ENCODE peak calls at places on chromosomes 4 and X, in five cellular contexts. Z is left ventricle myocardium inferior, K is iPS DF 6.9, I is neural progenitor cell, U is mucosa of descending colon. B is an unnamed sample.

GRCh38 chr4:40423735-40424134 is 88.6 kb downstream of the CHRNA9 start:
- DNase-seq in Z (no peak), K (no peak), I (no peak), U (no peak), B (no peak)

GRCh38 chr4:67106846-67107467 is 438.3 kb downstream of the CENPC start:
- DNase-seq in Z (no peak), K (no peak), I (peak; percentile 4), U (no peak), B (no peak)

GRCh38 chr4:111400736-111401135 is 744.5 kb upstream of the FAM241A start:
- DNase-seq in Z (no peak), K (no peak), I (no peak), U (no peak), B (no peak)

GRCh38 chr4:125316781-125317525 is 2.2 kb downstream of the FAT4 start:
- DNase-seq in Z (peak; percentile 40), K (no peak), I (peak; percentile 66), U (peak; percentile 22), B (peak; percentile 34)

GRCh38 chr4:52243367-52243766 is 192.3 kb downstream of the SPATA18 start:
- DNase-seq in Z (no peak), K (no peak), I (no peak), U (no peak), B (no peak)

GRCh38 chr4:98564847-98565246 is 93.6 kb downstream of the TSPAN5 start:
- DNase-seq in Z (no peak), K (no peak), I (peak; percentile 52), U (no peak), B (no peak)

GRCh38 chr4:147518846-147519767 is 38.2 kb downstream of the EDNRA start:
- DNase-seq in Z (no peak), K (peak; percentile 41), I (peak; percentile 77), U (peak; percentile 31), B (peak; percentile 56)

GRCh38 chr4:168832746-168833575 is 177.1 kb downstream of the CBR4 start:
- DNase-seq in Z (peak; percentile 61), K (no peak), I (peak; percentile 79), U (peak; percentile 50), B (peak; percentile 73)

GRCh38 chrX:17976955-17977354 is 115.9 kb upstream of the RAI2 start:
- DNase-seq in Z (no peak), K (no peak), I (no peak), U (no peak), B (no peak)

GRCh38 chr4:115664285-115664684 is 550.9 kb upstream of the NDST4 start:
- DNase-seq in Z (no peak), K (no peak), I (peak; percentile 67), U (no peak), B (no peak)

GRCh38 chrX:64536740-64537139 is 141.5 kb upstream of the MTMR8 start:
- DNase-seq in Z (no peak), K (no peak), I (no peak), U (no peak), B (no peak)

GRCh38 chr4:38860788-38861424 is 4.3 kb upstream of the TLR6 start:
- DNase-seq in Z (peak; percentile 19), K (peak; percentile 58), I (peak; percentile 89), U (no peak), B (no peak)

GRCh38 chr4:133865606-133866327 is 335.8 kb downstream of the PABPC4L start:
- DNase-seq in Z (no peak), K (no peak), I (peak; percentile 30), U (no peak), B (no peak)

GRCh38 chr4:6331018-6331417 is 61.4 kb downstream of the WFS1 start:
- DNase-seq in Z (no peak), K (no peak), I (no peak), U (no peak), B (no peak)

GRCh38 chr4:59484948-59485347 is 1715.2 kb upstream of the ADGRL3 start:
- DNase-seq in Z (no peak), K (no peak), I (no peak), U (no peak), B (no peak)

GRCh38 chrX:115410731-115411435 is 121.4 kb downstream of the LUZP4 start:
- DNase-seq in Z (no peak), K (no peak), I (no peak), U (no peak), B (no peak)

GRCh38 chrX:15299945-15300851 is 15.2 kb downstream of the ASB11 start:
- DNase-seq in Z (no peak), K (no peak), I (peak; percentile 8), U (no peak), B (no peak)

GRCh38 chr4:39635023-39635422 is 3.6 kb downstream of the SMIM14 start:
- DNase-seq in Z (no peak), K (no peak), I (no peak), U (no peak), B (no peak)

GRCh38 chrX:72306851-72307645 is 1.3 kb upstream of the CITED1 start:
- DNase-seq in Z (peak; percentile 46), K (no peak), I (peak; percentile 79), U (peak; percentile 72), B (peak; percentile 38)

GRCh38 chrX:150239946-150240642 is 123.0 kb upstream of the MAMLD1 start:
- DNase-seq in Z (no peak), K (no peak), I (no peak), U (no peak), B (no peak)

GRCh38 chr4:20428410-20429160 is 176.9 kb downstream of the SLIT2 start:
- DNase-seq in Z (no peak), K (no peak), I (peak; percentile 3), U (no peak), B (no peak)

GRCh38 chr4:52838729-52839722 is 23.1 kb upstream of the RASL11B start:
- DNase-seq in Z (no peak), K (no peak), I (no peak), U (no peak), B (peak; percentile 48)

GRCh38 chr4:68873218-68873502 is 57.4 kb downstream of the UGT2B10 start:
- DNase-seq in Z (no peak), K (no peak), I (no peak), U (no peak), B (no peak)

GRCh38 chr4:100095729-100096595 is 94.3 kb downstream of the DDIT4L start:
- DNase-seq in Z (peak; percentile 52), K (peak; percentile 31), I (peak; percentile 77), U (peak; percentile 25), B (peak; percentile 60)

GRCh38 chr4:53321151-53321987 is 44.5 kb downstream of the SCFD2 start:
- DNase-seq in Z (no peak), K (no peak), I (no peak), U (no peak), B (no peak)

GRCh38 chr4:24599275-24599674 is 14.9 kb upstream of the DHX15 start:
- DNase-seq in Z (no peak), K (no peak), I (no peak), U (peak; percentile 41), B (no peak)

GRCh38 chr4:152640058-152640921 is 39.5 kb downstream of the TMEM154 start:
- DNase-seq in Z (no peak), K (no peak), I (peak; percentile 19), U (no peak), B (peak; percentile 21)

GRCh38 chrX:155086202-155086840 is 15.0 kb downstream of the BRCC3 start:
- DNase-seq in Z (no peak), K (peak; percentile 50), I (peak; percentile 66), U (peak; percentile 30), B (peak; percentile 29)

GRCh38 chr4:152536545-152537182 is 772 bp upstream of the FBXW7 start:
- DNase-seq in Z (no peak), K (no peak), I (peak; percentile 56), U (no peak), B (no peak)

GRCh38 chr4:73864365-73864764 is 4.8 kb upstream of the CXCL1 start:
- DNase-seq in Z (no peak), K (no peak), I (peak; percentile 36), U (no peak), B (no peak)

GRCh38 chr4:80239480-80239879 is 27.0 kb upstream of the FGF5 start:
- DNase-seq in Z (no peak), K (no peak), I (no peak), U (no peak), B (no peak)

GRCh38 chrX:19625612-19626011 is 110.3 kb upstream of the MAP3K15 start:
- DNase-seq in Z (no peak), K (no peak), I (no peak), U (no peak), B (no peak)

GRCh38 chrX:153723351-153724251 is 586 bp downstream of the BCAP31 start:
- DNase-seq in Z (no peak), K (no peak), I (peak; percentile 70), U (peak; percentile 71), B (peak; percentile 52)

GRCh38 chr4:184419976-184420375 is 54.4 kb downstream of the IRF2 start:
- DNase-seq in Z (no peak), K (no peak), I (no peak), U (no peak), B (no peak)
- H3K4me1 ChIP-seq in Z (peaks cover 78% of the 10 kb centered on the region), K (no peaks in the 10 kb centered on the region), I (peaks cover 13% of the 10 kb centered on the region), U (peaks cover 12% of the 10 kb centered on the region), B (peaks cover 15% of the 10 kb centered on the region)

GRCh38 chrX:11438767-11439166 is 145.6 kb downstream of the AMELX start:
- DNase-seq in Z (no peak), K (no peak), I (no peak), U (no peak), B (no peak)
- H3K4me1 ChIP-seq in Z (no peaks in the 10 kb centered on the region), K (no peaks in the 10 kb centered on the region), I (no peaks in the 10 kb centered on the region), U (no peaks in the 10 kb centered on the region), B (peaks cover 3% of the 10 kb centered on the region)

DNA sequence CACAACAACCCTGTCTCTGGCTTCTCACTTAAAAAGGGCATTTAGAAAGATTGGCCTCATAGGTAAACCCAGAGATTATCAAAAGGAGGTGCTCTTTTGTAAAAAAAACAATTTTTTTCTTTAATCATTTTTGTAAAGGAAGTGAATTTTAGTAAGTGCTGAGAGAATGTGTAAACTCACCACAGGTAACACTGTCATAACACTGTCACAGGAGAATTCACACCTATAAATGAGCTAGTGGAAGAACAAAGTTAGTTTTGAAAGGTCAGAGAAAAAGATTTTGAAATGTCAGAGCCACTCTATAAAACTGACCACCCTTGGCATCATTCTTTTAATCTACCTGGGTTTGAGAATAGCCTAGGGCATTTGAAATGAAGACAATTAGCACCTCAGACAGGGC is 3.3 kb upstream of the SH2D1A start:
- DNase-seq in Z (no peak), K (no peak), I (no peak), U (no peak), B (no peak)
- H3K4me1 ChIP-seq in Z (no peaks in the 10 kb centered on the region), K (no peaks in the 10 kb centered on the region), I (peaks cover 5% of the 10 kb centered on the region), U (no peaks in the 10 kb centered on the region), B (no peaks in the 10 kb centered on the region)

DNA sequence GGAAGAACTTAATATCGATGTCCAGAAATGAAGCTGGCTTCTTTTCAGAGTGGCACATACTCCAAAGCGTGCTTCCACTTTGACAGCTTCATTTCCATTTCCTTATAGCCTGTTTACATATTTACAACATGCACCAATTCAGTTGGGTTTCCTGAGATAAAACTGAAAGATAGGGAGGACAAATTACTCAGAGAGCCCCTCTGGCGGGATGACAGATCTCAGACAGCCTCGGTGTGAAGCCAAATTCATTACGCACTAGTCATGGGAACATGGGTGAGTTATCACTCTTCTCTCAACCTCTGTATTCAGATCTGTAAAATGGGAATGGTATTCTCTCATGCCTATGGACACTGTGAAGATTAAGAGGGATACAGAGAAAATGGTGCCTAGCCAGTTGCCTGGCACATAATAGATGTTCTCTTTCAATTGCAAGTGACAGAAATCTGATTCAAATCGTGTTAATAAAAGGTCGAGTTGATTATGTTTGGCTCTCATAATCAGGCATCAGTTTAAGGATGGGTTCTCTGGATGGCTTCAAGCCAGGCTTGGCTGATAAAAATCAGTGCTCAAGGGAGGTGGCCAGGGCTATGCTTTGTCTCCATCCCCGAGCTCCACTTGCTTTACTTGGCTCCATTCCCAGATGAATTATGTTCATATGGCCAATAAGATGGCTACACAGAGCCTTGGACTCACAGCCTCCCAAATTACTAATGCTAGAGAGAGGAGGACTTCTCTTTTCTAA is 132.2 kb upstream of the C1QTNF7 start:
- DNase-seq in Z (no peak), K (no peak), I (no peak), U (no peak), B (no peak)
- H3K4me1 ChIP-seq in Z (peaks cover 8% of the 10 kb centered on the region), K (no peaks in the 10 kb centered on the region), I (peaks cover 11% of the 10 kb centered on the region), U (no peaks in the 10 kb centered on the region), B (no peaks in the 10 kb centered on the region)